ENCODE peak calls at places on chromosome 4, in ten cellular contexts. Y, B, A, O, M, E, P, R, Q and I are unnamed samples.

GRCh38 chr4:81666491-81666890 is 194.8 kb upstream of the RASGEF1B start:
- DNase-seq in R (no peak), E (no peak), Y (no peak), O (peak), B (no peak), M (no peak), A (no peak), P (no peak), Q (no peak), I (no peak)

GRCh38 chr4:40196724-40197281 is at the start of gene RHOH:
- DNase-seq in Y (no peak), M (no peak), B (no peak), Q (no peak), O (peak), P (peak), R (no peak), E (no peak), A (no peak), I (peak)

GRCh38 chr4:131426023-131426758 is 1722.9 kb upstream of the PCDH10 start:
- DNase-seq in E (no peak), Q (no peak), A (no peak), O (no peak), M (peak), R (no peak), B (no peak), Y (no peak), P (no peak), I (no peak)

GRCh38 chr4:8869879-8870646 is 1.6 kb downstream of the HMX1 start:
- DNase-seq in M (no peak), R (no peak), Y (no peak), P (no peak), Q (no peak), B (no peak), A (no peak), O (no peak), E (no peak), I (no peak)

GRCh38 chr4:151721466-151721865 is 39.3 kb downstream of the GATB start:
- DNase-seq in O (no peak), Q (peak), R (no peak), M (no peak), A (no peak), B (no peak), E (no peak), P (no peak), Y (no peak), I (no peak)

GRCh38 chr4:89640620-89641366 is 196.2 kb downstream of the SNCA start:
- DNase-seq in R (no peak), M (peak), B (peak), O (no peak), P (no peak), A (peak), Y (no peak), Q (peak), E (peak), I (no peak)

GRCh38 chr4:151014521-151015457 is at the start of gene LRBA:
- DNase-seq in R (peak), Y (peak), O (peak), M (peak), E (peak), P (peak), A (peak), B (peak), Q (peak), I (peak)

GRCh38 chr4:183971938-183972490 is 66.9 kb downstream of the STOX2 start:
- DNase-seq in O (no peak), E (no peak), P (no peak), M (no peak), A (peak), Q (no peak), R (peak), B (no peak), Y (no peak), I (no peak)

GRCh38 chr4:119034276-119035008 is 101.2 kb upstream of the MYOZ2 start:
- DNase-seq in O (no peak), E (no peak), R (no peak), M (no peak), Q (no peak), P (no peak), B (no peak), A (no peak), Y (no peak), I (no peak)

GRCh38 chr4:13173974-13174373 is 310.2 kb downstream of the RAB28 start:
- DNase-seq in E (no peak), Q (no peak), M (no peak), A (peak), O (no peak), P (no peak), Y (no peak), B (peak), R (no peak), I (no peak)

GRCh38 chr4:85556293-85556692 is 81.3 kb downstream of the ARHGAP24 start:
- DNase-seq in B (no peak), Y (no peak), O (no peak), P (no peak), M (no peak), R (no peak), E (no peak), A (no peak), Q (no peak), I (no peak)

GRCh38 chr4:186765138-186765537 is 41.5 kb upstream of the FAT1 start:
- DNase-seq in A (no peak), R (no peak), B (peak), M (peak), Q (peak), P (no peak), Y (no peak), O (no peak), E (peak), I (no peak)

GRCh38 chr4:175946472-175947116 is 119.0 kb upstream of the WDR17 start:
- DNase-seq in B (peak), Q (no peak), A (no peak), P (no peak), M (no peak), O (no peak), Y (no peak), E (no peak), R (no peak), I (no peak)

GRCh38 chr4:60865238-60865637 is 334.9 kb upstream of the ADGRL3 start:
- DNase-seq in Q (peak), R (no peak), Y (no peak), O (no peak), P (no peak), B (peak), E (no peak), M (peak), A (no peak), I (no peak)

GRCh38 chr4:156838761-156839160 is 132.8 kb downstream of the PDGFC start:
- DNase-seq in Q (no peak), R (no peak), M (peak), Y (no peak), E (no peak), P (no peak), A (no peak), O (no peak), B (peak), I (no peak)

GRCh38 chr4:116358633-116359222 is 726.6 kb downstream of the TRAM1L1 start:
- DNase-seq in B (peak), Y (peak), O (peak), E (peak), M (peak), A (no peak), Q (peak), P (peak), R (no peak), I (no peak)

GRCh38 chr4:141158219-141158618 is 24.9 kb upstream of the RNF150 start:
- DNase-seq in B (peak), A (no peak), Y (peak), R (no peak), P (no peak), Q (peak), E (no peak), O (no peak), M (peak), I (no peak)

GRCh38 chr4:144709159-144709558 is 63.2 kb downstream of the HHIP start:
- DNase-seq in B (no peak), E (no peak), O (no peak), A (no peak), P (no peak), M (peak), Q (no peak), Y (no peak), R (peak), I (no peak)

GRCh38 chr4:80136238-80136637 is 61.1 kb upstream of the PRDM8 start:
- DNase-seq in M (peak), Q (no peak), P (no peak), Y (no peak), O (no peak), B (no peak), E (no peak), R (no peak), A (no peak), I (no peak)

GRCh38 chr4:3864736-3865721 is 98.8 kb downstream of the ADRA2C start:
- DNase-seq in O (no peak), Q (no peak), B (no peak), P (no peak), R (no peak), A (no peak), Y (no peak), M (no peak), E (no peak), I (no peak)

GRCh38 chr4:12703076-12703475 is 781.1 kb downstream of the RAB28 start:
- DNase-seq in P (no peak), E (no peak), B (no peak), R (no peak), A (no peak), O (no peak), Y (no peak), M (peak), Q (no peak), I (no peak)

GRCh38 chr4:2087170-2087569 is 28.0 kb downstream of the NAT8L start:
- DNase-seq in Q (no peak), Y (no peak), R (no peak), M (no peak), B (no peak), P (no peak), E (no peak), A (no peak), O (no peak), I (no peak)

GRCh38 chr4:156536661-156537060 is 434.9 kb downstream of the PDGFC start:
- DNase-seq in Y (no peak), P (no peak), R (no peak), O (no peak), Q (no peak), E (no peak), A (no peak), B (no peak), M (peak), I (no peak)

GRCh38 chr4:55807556-55807955 is 12.0 kb upstream of the EXOC1L start:
- DNase-seq in M (no peak), Y (no peak), O (no peak), E (no peak), A (no peak), P (no peak), B (no peak), R (no peak), Q (no peak), I (no peak)

GRCh38 chr4:95124906-95125504 is 367.2 kb downstream of the BMPR1B start:
- DNase-seq in M (peak), B (peak), Q (peak), Y (no peak), P (no peak), E (peak), O (no peak), R (no peak), A (no peak), I (no peak)

GRCh38 chr4:128068927-128069326 is 7.8 kb downstream of the LARP1B start:
- DNase-seq in Q (peak), R (no peak), B (peak), E (no peak), M (peak), O (no peak), Y (no peak), P (no peak), A (no peak), I (no peak)

GRCh38 chr4:145828802-145829485 is 109.7 kb downstream of the ZNF827 start:
- DNase-seq in A (no peak), P (no peak), Q (no peak), M (no peak), O (peak), R (no peak), B (no peak), Y (no peak), E (no peak), I (no peak)

GRCh38 chr4:5220028-5220427 is 168.7 kb downstream of the STK32B start:
- DNase-seq in O (no peak), Y (no peak), R (no peak), M (peak), A (no peak), B (no peak), Q (no peak), P (no peak), E (no peak), I (no peak)

GRCh38 chr4:14529653-14530052 is 472.6 kb upstream of the CPEB2 start:
- DNase-seq in E (no peak), A (no peak), Y (no peak), M (peak), Q (no peak), R (no peak), O (no peak), P (no peak), B (peak), I (no peak)

GRCh38 chr4:80713409-80713808 is 317.1 kb upstream of the BMP3 start:
- DNase-seq in Y (peak), E (no peak), Q (no peak), R (no peak), P (no peak), B (no peak), A (no peak), O (no peak), M (no peak), I (no peak)

GRCh38 chr4:89496851-89497250 is 189.3 kb upstream of the GPRIN3 start:
- DNase-seq in Y (no peak), P (no peak), M (peak), A (no peak), E (no peak), O (no peak), Q (no peak), B (no peak), R (no peak), I (no peak)

GRCh38 chr4:26031704-26032103 is 117.7 kb downstream of the SMIM20 start:
- DNase-seq in Y (no peak), A (no peak), E (no peak), O (no peak), B (no peak), Q (no peak), R (no peak), M (no peak), P (no peak), I (no peak)

GRCh38 chr4:113760094-113760851 is 1.3 kb downstream of the CAMK2D start:
- DNase-seq in E (no peak), Y (no peak), P (peak), Q (peak), A (peak), O (peak), M (peak), R (no peak), B (peak), I (no peak)

GRCh38 chr4:1249148-1249730 is 309 bp upstream of the CTBP1 start:
- DNase-seq in A (peak), O (peak), M (peak), Y (peak), P (peak), B (peak), Q (peak), E (peak), R (peak), I (peak)

GRCh38 chr4:129822708-129823504 is 727.0 kb downstream of the C4orf33 start:
- DNase-seq in M (peak), Y (no peak), O (no peak), A (peak), R (no peak), P (no peak), B (no peak), E (peak), Q (peak), I (no peak)